ENCODE peak calls at places on chromosomes 1 and 21, in four cellular contexts. One of them, this sample, is unnamed.

GRCh38 chr1:42978317-42979036 is 19.8 kb upstream of the SLC2A1 start:
- DNase-seq in foreskin fibroblast: no peak
- DNase-seq in mesendoderm: peak; percentile 81
- DNase-seq in cardiac fibroblast: peak; percentile 75
- DNase-seq in this sample: no peak

GRCh38 chr1:37930246-37931142 is 16.4 kb downstream of the INPP5B start:
- DNase-seq in foreskin fibroblast: no peak
- DNase-seq in mesendoderm: no peak
- DNase-seq in cardiac fibroblast: no peak
- DNase-seq in this sample: peak; percentile 83

GRCh38 chr1:180503274-180503862 is 991 bp upstream of the ACBD6 start:
- DNase-seq in foreskin fibroblast: no peak
- DNase-seq in mesendoderm: peak; percentile 18
- DNase-seq in cardiac fibroblast: peak; percentile 46
- DNase-seq in this sample: no peak

GRCh38 chr1:7615138-7615537 is 156.0 kb upstream of the VAMP3 start:
- DNase-seq in foreskin fibroblast: no peak
- DNase-seq in mesendoderm: no peak
- DNase-seq in cardiac fibroblast: no peak
- DNase-seq in this sample: no peak

GRCh38 chr1:181189691-181190361 is 101.3 kb downstream of the IER5 start:
- DNase-seq in foreskin fibroblast: peak; percentile 33
- DNase-seq in mesendoderm: peak; percentile 79
- DNase-seq in cardiac fibroblast: peak; percentile 51
- DNase-seq in this sample: peak; percentile 70

GRCh38 chr1:121516279-121516967 is 331.6 kb downstream of the SRGAP2C start:
- DNase-seq in foreskin fibroblast: no peak
- DNase-seq in mesendoderm: no peak
- DNase-seq in cardiac fibroblast: no peak
- DNase-seq in this sample: no peak

GRCh38 chr21:36567216-36567917 is 87.4 kb upstream of the CLDN14 start:
- DNase-seq in foreskin fibroblast: no peak
- DNase-seq in mesendoderm: no peak
- DNase-seq in cardiac fibroblast: no peak
- DNase-seq in this sample: no peak

GRCh38 chr1:12124693-12125421 is 41.9 kb upstream of the TNFRSF1B start:
- DNase-seq in foreskin fibroblast: peak; percentile 42
- DNase-seq in mesendoderm: peak; percentile 68
- DNase-seq in cardiac fibroblast: peak; percentile 80
- DNase-seq in this sample: peak; percentile 66

GRCh38 chr1:63497577-63497976 is 25.4 kb downstream of the ITGB3BP start:
- DNase-seq in foreskin fibroblast: no peak
- DNase-seq in mesendoderm: no peak
- DNase-seq in cardiac fibroblast: no peak
- DNase-seq in this sample: no peak

GRCh38 chr21:41064325-41064724 is 103.6 kb upstream of the BACE2 start:
- DNase-seq in foreskin fibroblast: no peak
- DNase-seq in mesendoderm: no peak
- DNase-seq in cardiac fibroblast: no peak
- DNase-seq in this sample: no peak

GRCh38 chr1:156506450-156506849 is 5.9 kb upstream of the MEF2D start:
- DNase-seq in foreskin fibroblast: no peak
- DNase-seq in mesendoderm: no peak
- DNase-seq in cardiac fibroblast: no peak
- DNase-seq in this sample: no peak

GRCh38 chr21:31898898-31899630 is 26.2 kb downstream of the HUNK start:
- DNase-seq in foreskin fibroblast: no peak
- DNase-seq in mesendoderm: no peak
- DNase-seq in cardiac fibroblast: no peak
- DNase-seq in this sample: no peak

GRCh38 chr1:228375578-228376261 is 30.9 kb downstream of the TRIM11 start:
- DNase-seq in foreskin fibroblast: no peak
- DNase-seq in mesendoderm: no peak
- DNase-seq in cardiac fibroblast: no peak
- DNase-seq in this sample: no peak
- H3K4me3 ChIP-seq in foreskin fibroblast: no peak overlapping the region
- H3K4me3 ChIP-seq in mesendoderm: no peak overlapping the region
- H3K4me3 ChIP-seq in cardiac fibroblast: no peak overlapping the region
- H3K4me3 ChIP-seq in this sample: no peak overlapping the region

DNA sequence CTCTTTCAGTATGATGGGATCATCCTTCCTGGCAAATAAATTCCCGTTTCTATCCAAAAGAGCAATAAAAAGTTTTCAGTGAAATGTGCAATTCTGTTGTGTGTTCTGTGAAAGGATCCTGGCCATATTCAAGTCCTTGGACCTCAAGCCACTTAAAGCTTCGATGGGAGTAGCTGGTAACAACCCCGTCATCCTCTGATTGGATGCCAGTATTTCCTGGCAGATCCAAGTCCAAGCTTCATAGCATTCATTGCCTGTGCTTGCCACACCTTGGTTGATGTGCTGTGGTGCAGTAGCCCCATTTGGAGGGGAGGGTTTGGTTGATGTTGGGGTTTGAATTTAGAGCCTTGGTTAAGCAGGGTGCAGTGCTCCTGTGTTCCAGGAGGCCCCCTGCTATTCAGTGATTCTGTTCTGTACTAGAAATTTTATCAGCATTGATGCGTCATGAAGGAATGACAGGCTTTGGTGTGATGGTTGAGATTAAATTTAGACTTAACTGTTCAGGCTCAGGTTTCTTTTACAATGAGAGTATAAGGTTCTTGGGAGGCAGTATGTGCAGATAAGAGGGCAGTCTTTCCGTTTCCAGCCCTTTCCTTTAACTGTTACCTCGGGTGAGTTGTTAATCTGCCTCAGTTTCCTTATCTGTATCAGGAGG is 4.9 kb downstream of the RPL11 start:
- DNase-seq in foreskin fibroblast: no peak
- DNase-seq in mesendoderm: no peak
- DNase-seq in cardiac fibroblast: no peak
- DNase-seq in this sample: no peak
- H3K4me3 ChIP-seq in foreskin fibroblast: no peak overlapping the region
- H3K4me3 ChIP-seq in mesendoderm: no peak overlapping the region
- H3K4me3 ChIP-seq in cardiac fibroblast: no peak overlapping the region
- H3K4me3 ChIP-seq in this sample: no peak overlapping the region

DNA sequence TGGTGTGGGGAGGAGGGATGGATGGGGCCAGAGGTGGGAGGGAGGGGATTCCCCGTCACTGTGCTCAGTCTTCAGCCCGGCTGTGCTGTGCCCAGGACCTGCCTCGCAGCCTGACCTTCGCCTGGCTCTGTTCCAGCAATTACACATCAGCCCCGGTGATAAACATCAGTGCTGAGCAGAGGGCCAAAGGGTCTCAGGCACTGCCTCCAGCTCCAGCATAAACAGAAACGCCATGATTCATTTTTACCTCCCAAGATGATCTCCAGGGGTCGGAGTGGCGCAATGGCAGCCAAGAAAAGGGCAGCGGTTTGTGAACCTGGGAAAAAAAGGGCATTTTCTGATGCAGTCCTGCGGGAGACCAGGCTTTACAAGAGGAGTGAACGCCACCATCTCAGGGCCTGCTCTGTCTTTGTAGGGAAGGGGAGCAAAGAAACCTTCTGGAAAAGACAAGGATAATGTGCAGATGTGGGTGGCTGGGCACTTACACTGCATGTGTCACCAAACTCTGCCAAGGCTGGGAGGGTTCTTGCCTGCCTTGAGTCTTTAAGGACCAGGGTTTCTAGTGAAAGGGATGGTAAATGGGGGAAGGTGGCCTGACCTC is 28.1 kb downstream of the SHISA4 start:
- DNase-seq in foreskin fibroblast: peak; percentile 91
- DNase-seq in mesendoderm: no peak
- DNase-seq in cardiac fibroblast: peak; percentile 94
- DNase-seq in this sample: peak; percentile 74
- H3K4me3 ChIP-seq in foreskin fibroblast: no peak overlapping the region
- H3K4me3 ChIP-seq in mesendoderm: no peak overlapping the region
- H3K4me3 ChIP-seq in cardiac fibroblast: no peak overlapping the region
- H3K4me3 ChIP-seq in this sample: no peak overlapping the region

GRCh38 chr1:47725732-47726495 is 271.3 kb downstream of the TRABD2B start:
- DNase-seq in foreskin fibroblast: peak; percentile 67
- DNase-seq in mesendoderm: peak; percentile 86
- DNase-seq in cardiac fibroblast: peak; percentile 79
- DNase-seq in this sample: peak; percentile 64

GRCh38 chr1:47722909-47723580 is 274.1 kb downstream of the TRABD2B start:
- DNase-seq in foreskin fibroblast: no peak
- DNase-seq in mesendoderm: no peak
- DNase-seq in cardiac fibroblast: no peak
- DNase-seq in this sample: no peak

GRCh38 chr1:47725000-47725731 is 272.0 kb downstream of the TRABD2B start:
- DNase-seq in foreskin fibroblast: no peak
- DNase-seq in mesendoderm: peak; percentile 69
- DNase-seq in cardiac fibroblast: no peak
- DNase-seq in this sample: no peak

GRCh38 chr1:47726496-47726855 is 270.7 kb downstream of the TRABD2B start:
- DNase-seq in foreskin fibroblast: no peak
- DNase-seq in mesendoderm: no peak
- DNase-seq in cardiac fibroblast: no peak
- DNase-seq in this sample: no peak

DNA sequence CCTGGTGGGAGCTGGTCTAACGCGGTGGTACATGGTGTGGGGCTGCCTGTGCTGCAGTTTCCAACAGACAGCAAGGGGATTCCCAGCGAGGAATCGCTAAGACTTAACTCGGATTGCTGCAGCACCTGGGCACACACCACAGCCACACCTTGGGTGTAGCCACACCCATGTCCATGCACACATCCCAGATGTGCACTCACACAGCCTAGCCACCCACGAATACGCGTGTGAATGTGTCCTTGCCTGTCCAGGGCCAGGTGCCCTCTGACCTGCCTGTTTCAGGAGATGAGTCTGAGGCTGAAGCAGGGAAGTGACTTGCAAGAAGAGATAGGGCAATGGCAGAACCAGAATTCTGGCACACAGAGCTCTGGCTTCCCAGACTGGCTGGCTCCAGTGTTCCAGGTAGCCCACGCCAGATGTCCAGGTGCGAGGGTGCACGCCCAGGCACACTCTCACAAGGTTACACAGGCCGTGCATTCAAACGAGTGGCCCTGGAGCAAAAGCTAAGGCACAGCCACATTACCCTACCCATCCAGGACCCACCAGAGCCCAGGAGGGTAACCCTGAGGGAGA is 272.7 kb downstream of the TRABD2B start:
- DNase-seq in foreskin fibroblast: no peak
- DNase-seq in mesendoderm: no peak
- DNase-seq in cardiac fibroblast: no peak
- DNase-seq in this sample: no peak
- H3K4me3 ChIP-seq in foreskin fibroblast: no peak overlapping the region
- H3K4me3 ChIP-seq in mesendoderm: no peak overlapping the region
- H3K4me3 ChIP-seq in cardiac fibroblast: no peak overlapping the region
- H3K4me3 ChIP-seq in this sample: no peak overlapping the region